ENCODE peak calls at places on chromosomes 12 and 14, in nine cellular contexts. O is non-pigmented ciliary epithelial cell, S is K562, U is GM03348, I is heart left ventricle, B is NCI-H1092 treated with DMSO at 0.1 percent for 48 hours, N is HT1080, Q is neural crest cell, T is heart right ventricle. C is an unnamed sample.

GRCh38 chr14:89549381-89550102 is 132.5 kb upstream of the FOXN3 start:
- DNase-seq in N (no peak), O (no peak), Q (peak; percentile 14), U (no peak), T (no peak), B (no peak), I (no peak), S (no peak), C (no peak)

GRCh38 chr12:100404769-100405407 is 48.0 kb downstream of the SLC17A8 start:
- DNase-seq in T (no peak), O (peak; percentile 4), U (peak; percentile 38), S (peak; percentile 79), B (peak; percentile 4), Q (peak; percentile 55), N (no peak), I (no peak), C (peak; percentile 33)

GRCh38 chr14:51828017-51828797 is 32.2 kb upstream of the GNG2 start:
- DNase-seq in N (peak; percentile 95), Q (no peak), B (no peak), S (no peak), O (no peak), U (peak; percentile 56), T (no peak), I (peak; percentile 33), C (no peak)

GRCh38 chr14:104753528-104754212 is 723 bp downstream of the SIVA1 start:
- DNase-seq in S (no peak), N (no peak), Q (no peak), O (no peak), B (no peak), U (no peak), I (no peak), T (no peak), C (no peak)

GRCh38 chr12:56028511-56029165 is 7.8 kb downstream of the IKZF4 start:
- DNase-seq in O (no peak), I (no peak), B (no peak), S (no peak), U (peak; percentile 17), T (no peak), Q (no peak), N (peak; percentile 9), C (no peak)

GRCh38 chr12:116434155-116435065 is 124.8 kb upstream of the MAP1LC3B2 start:
- DNase-seq in N (peak; percentile 92), U (peak; percentile 93), S (peak; percentile 46), B (no peak), Q (peak; percentile 26), I (peak; percentile 87), T (peak; percentile 75), O (peak; percentile 60), C (peak; percentile 52)

GRCh38 chr14:68523994-68524725 is 268.7 kb downstream of the ZFP36L1 start:
- DNase-seq in I (peak; percentile 40), S (no peak), T (no peak), O (no peak), U (peak; percentile 47), B (no peak), Q (no peak), N (no peak), C (no peak)

GRCh38 chr12:105462841-105463240 is 132.3 kb downstream of the C12orf75 start:
- DNase-seq in N (peak; percentile 37), Q (no peak), B (no peak), O (no peak), T (no peak), S (no peak), I (no peak), U (peak; percentile 60), C (no peak)

GRCh38 chr12:19003110-19003509 is 126.4 kb upstream of the PLEKHA5 start:
- DNase-seq in Q (no peak), I (no peak), B (no peak), T (no peak), O (no peak), U (no peak), S (no peak), N (no peak), C (no peak)

GRCh38 chr12:85923767-85924331 is 49.8 kb downstream of the NTS start:
- DNase-seq in S (peak; percentile 4), U (peak; percentile 33), I (no peak), O (peak; percentile 24), Q (no peak), N (no peak), T (no peak), B (peak; percentile 3), C (peak; percentile 43)

GRCh38 chr12:130127527-130127908 is 34.7 kb upstream of the FZD10 start:
- DNase-seq in I (peak; percentile 65), T (peak; percentile 46), O (no peak), B (no peak), N (no peak), Q (no peak), S (peak; percentile 10), U (no peak), C (no peak)

GRCh38 chr14:30450620-30451019 is 108.3 kb upstream of the G2E3 start:
- DNase-seq in Q (no peak), T (no peak), O (peak; percentile 19), U (no peak), S (no peak), B (peak; percentile 47), N (no peak), I (no peak), C (no peak)

GRCh38 chr14:104297721-104298401 is 159.5 kb downstream of the KIF26A start:
- DNase-seq in N (no peak), I (peak; percentile 14), O (no peak), Q (no peak), T (no peak), B (no peak), U (no peak), S (no peak), C (no peak)

GRCh38 chr12:20492251-20492728 is 124.0 kb downstream of the PDE3A start:
- DNase-seq in S (no peak), N (peak; percentile 94), Q (no peak), I (no peak), T (no peak), U (no peak), B (no peak), O (no peak), C (no peak)

GRCh38 chr14:61562321-61563161 is 132.8 kb upstream of the HIF1A start:
- DNase-seq in Q (no peak), O (peak; percentile 100), B (no peak), T (no peak), I (no peak), U (peak; percentile 83), S (peak; percentile 79), N (peak; percentile 99), C (peak; percentile 41)

GRCh38 chr12:2113501-2113912 is 60.7 kb downstream of the CACNA1C start:
- DNase-seq in S (no peak), T (peak; percentile 64), B (no peak), Q (no peak), U (no peak), O (no peak), I (peak; percentile 89), N (no peak), C (no peak)

GRCh38 chr14:76708028-76708427 is 53.2 kb upstream of the VASH1 start:
- DNase-seq in O (no peak), S (no peak), T (no peak), U (no peak), B (no peak), N (peak; percentile 15), Q (no peak), I (no peak), C (no peak)

GRCh38 chr12:67982165-67982563 is 7.1 kb upstream of the IFNG-AS1 start:
- DNase-seq in U (peak; percentile 21), B (peak; percentile 70), S (no peak), N (no peak), O (no peak), Q (no peak), T (no peak), I (no peak), C (no peak)

GRCh38 chr12:124613151-124613585 is 45.8 kb upstream of the NCOR2 start:
- DNase-seq in Q (no peak), U (no peak), S (no peak), I (no peak), B (no peak), T (no peak), N (no peak), O (no peak), C (no peak)

GRCh38 chr12:24617471-24617870 is 331.4 kb downstream of the BCAT1 start:
- DNase-seq in Q (no peak), U (no peak), O (peak; percentile 43), N (peak; percentile 72), I (no peak), B (no peak), S (no peak), T (no peak), C (no peak)

GRCh38 chr12:25264862-25265261 is 14.1 kb upstream of the KRAS start:
- DNase-seq in I (no peak), Q (no peak), N (no peak), S (no peak), O (no peak), T (no peak), B (no peak), U (no peak), C (no peak)

GRCh38 chr12:126668538-126668937 is 1598.4 kb upstream of the TMEM132C start:
- DNase-seq in O (peak; percentile 94), S (no peak), Q (no peak), I (no peak), B (no peak), N (peak; percentile 79), U (peak; percentile 43), T (no peak), C (no peak)

GRCh38 chr12:123971770-123972447 is 722 bp downstream of the CCDC92 start:
- DNase-seq in B (peak; percentile 13), I (no peak), T (peak; percentile 23), N (peak; percentile 34), S (peak; percentile 52), Q (peak; percentile 26), O (no peak), U (peak; percentile 34), C (peak; percentile 58)

GRCh38 chr12:19201653-19202052 is 72.1 kb downstream of the PLEKHA5 start:
- DNase-seq in O (no peak), N (no peak), Q (no peak), S (no peak), U (no peak), I (no peak), B (no peak), T (no peak), C (no peak)

GRCh38 chr12:52226446-52226845 is 6.6 kb upstream of the KRT7 start:
- DNase-seq in B (no peak), Q (no peak), S (no peak), I (no peak), O (no peak), U (no peak), N (no peak), T (no peak), C (no peak)

GRCh38 chr12:98595152-98595988 is 1.9 kb downstream of the SLC25A3 start:
- DNase-seq in I (no peak), O (no peak), Q (no peak), N (peak; percentile 60), B (no peak), U (peak; percentile 56), T (no peak), S (no peak), C (no peak)